ENCODE peak calls at places on chromosomes 16 and 17, in five cellular contexts. Q, R, C, O and E are unnamed samples.

GRCh38 chr16:30491229-30491628 is 18.7 kb downstream of the ITGAL start:
- DNase-seq in Q (no peak), R (no peak), C (no peak), O (no peak), E (no peak)

GRCh38 chr17:49993423-49994037 is 1.5 kb downstream of the DLX3 start:
- DNase-seq in Q (no peak), R (no peak), C (no peak), O (no peak), E (peak)

GRCh38 chr17:49361129-49361901 is 735 bp downstream of the ZNF652 start:
- DNase-seq in Q (no peak), R (no peak), C (peak), O (peak), E (peak)

GRCh38 chr17:43534909-43535308 is 11.2 kb downstream of the ETV4 start:
- DNase-seq in Q (no peak), R (no peak), C (no peak), O (no peak), E (no peak)

GRCh38 chr16:2150418-2151187 is 2.2 kb downstream of the RAB26 start:
- DNase-seq in Q (no peak), R (no peak), C (no peak), O (no peak), E (no peak)

GRCh38 chr17:4074831-4075495 is 67.9 kb downstream of the ZZEF1 start:
- DNase-seq in Q (no peak), R (no peak), C (peak), O (no peak), E (no peak)

GRCh38 chr17:77098884-77099545 is 41.8 kb upstream of the SEC14L1 start:
- DNase-seq in Q (peak), R (peak), C (no peak), O (no peak), E (no peak)

GRCh38 chr17:17650959-17651358 is 30.3 kb upstream of the RAI1 start:
- DNase-seq in Q (no peak), R (no peak), C (no peak), O (no peak), E (no peak)

GRCh38 chr17:79669861-79670260 is 59.0 kb upstream of the RBFOX3 start:
- DNase-seq in Q (no peak), R (no peak), C (no peak), O (no peak), E (no peak)

GRCh38 chr16:104828-105374 is 26.9 kb downstream of the MPG start:
- DNase-seq in Q (no peak), R (no peak), C (no peak), O (no peak), E (no peak)

GRCh38 chr17:11935734-11936406 is 61.4 kb downstream of the ZNF18 start:
- DNase-seq in Q (no peak), R (no peak), C (peak), O (peak), E (no peak)

GRCh38 chr16:9578459-9578858 is 487.0 kb downstream of the HAPSTR1 start:
- DNase-seq in Q (no peak), R (no peak), C (no peak), O (no peak), E (no peak)

GRCh38 chr17:74861554-74862107 is 1.9 kb upstream of the GRIN2C start:
- DNase-seq in Q (no peak), R (no peak), C (no peak), O (no peak), E (no peak)

GRCh38 chr16:22353933-22354541 is 20.4 kb downstream of the CDR2 start:
- DNase-seq in Q (no peak), R (no peak), C (no peak), O (no peak), E (no peak)

GRCh38 chr17:76805319-76805718 is 62.9 kb upstream of the MGAT5B start:
- DNase-seq in Q (no peak), R (no peak), C (no peak), O (no peak), E (no peak)

GRCh38 chr17:17088511-17089205 is 46.4 kb downstream of the MPRIP start:
- DNase-seq in Q (no peak), R (no peak), C (no peak), O (no peak), E (peak)